ENCODE peak calls at places on chromosomes 3 and 15, in four cellular contexts. Q is endothelial cell, B is Caki2, R is fibroblast of the aortic adventitia. I is an unnamed sample.

GRCh38 chr3:10448544-10448943 is 56.8 kb downstream of the ATP2B2 start:
- DNase-seq in R (no peak), Q (no peak), B (no peak), I (no peak)

GRCh38 chr3:196207833-196208607 is 3.2 kb downstream of the ZDHHC19 start:
- DNase-seq in B (peak), Q (peak), R (no peak), I (no peak)

GRCh38 chr15:61634837-61635236 is 405.7 kb upstream of the RORA start:
- DNase-seq in R (no peak), Q (no peak), B (no peak), I (no peak)

GRCh38 chr15:73922186-73923151 is 3.8 kb upstream of the LOXL1 start:
- DNase-seq in R (peak), Q (no peak), B (no peak), I (no peak)

GRCh38 chr3:73805435-73805834 is 180.7 kb upstream of the PDZRN3 start:
- DNase-seq in Q (no peak), R (peak), B (no peak), I (no peak)

GRCh38 chr3:129519896-129520440 is 8.5 kb upstream of the RHO start:
- DNase-seq in B (no peak), R (no peak), Q (no peak), I (no peak)

GRCh38 chr3:56763233-56763632 is 38.5 kb downstream of the ARHGEF3 start:
- DNase-seq in B (no peak), Q (no peak), R (no peak), I (no peak)

GRCh38 chr15:77027111-77027696 is 32.3 kb downstream of the PSTPIP1 start:
- DNase-seq in R (no peak), B (no peak), Q (no peak), I (no peak)

GRCh38 chr3:66473637-66474036 is 27.2 kb downstream of the LRIG1 start:
- DNase-seq in Q (no peak), B (no peak), R (peak), I (no peak)

GRCh38 chr15:51132384-51133139 is 37.9 kb upstream of the TNFAIP8L3 start:
- DNase-seq in R (peak), Q (peak), B (peak), I (peak)

GRCh38 chr15:29064731-29065130 is 179.0 kb downstream of the APBA2 start:
- DNase-seq in B (no peak), R (no peak), Q (no peak), I (no peak)

GRCh38 chr15:70742928-70743327 is 20.4 kb downstream of the UACA start:
- DNase-seq in R (no peak), B (no peak), Q (no peak), I (no peak)

GRCh38 chr3:16222547-16222946 is 42.2 kb downstream of the DPH3 start:
- DNase-seq in Q (no peak), B (no peak), R (no peak), I (no peak)

GRCh38 chr3:58723197-58723596 is 56.6 kb upstream of the FAM3D start:
- DNase-seq in B (no peak), R (no peak), Q (no peak), I (no peak)

GRCh38 chr15:52111517-52112202 is 915 bp downstream of the BCL2L10 start:
- DNase-seq in Q (no peak), R (no peak), B (no peak), I (no peak)

GRCh38 chr3:51539291-51539891 is 872 bp downstream of the RAD54L2 start:
- DNase-seq in B (peak), R (peak), Q (peak), I (peak)

GRCh38 chr3:153130312-153130977 is 31.6 kb upstream of the RAP2B start:
- DNase-seq in Q (no peak), R (peak), B (peak), I (peak)

GRCh38 chr3:96813134-96813819 is 1.1 kb upstream of the EPHA6 start:
- DNase-seq in B (peak), Q (peak), R (peak), I (peak)

GRCh38 chr15:98826658-98827057 is 178.3 kb downstream of the IGF1R start:
- DNase-seq in B (no peak), Q (no peak), R (no peak), I (no peak)

GRCh38 chr3:170205302-170205701 is 16.9 kb upstream of the PRKCI start:
- DNase-seq in Q (no peak), R (peak), B (no peak), I (no peak)

GRCh38 chr15:85840079-85840801 is 45.5 kb upstream of the KLHL25 start:
- DNase-seq in B (peak), Q (peak), R (peak), I (peak)

GRCh38 chr3:49787182-49787464 is 781 bp upstream of the IP6K1 start:
- DNase-seq in B (no peak), R (no peak), Q (no peak), I (no peak)

GRCh38 chr3:9147215-9147895 is 102.1 kb downstream of the SRGAP3 start:
- DNase-seq in R (no peak), B (peak), Q (no peak), I (peak)

GRCh38 chr15:80873568-80873967 is 94.4 kb downstream of the CEMIP start:
- DNase-seq in Q (no peak), R (no peak), B (no peak), I (no peak)

GRCh38 chr15:32884136-32884535 is 166.3 kb downstream of the GREM1 start:
- DNase-seq in R (peak), B (no peak), Q (no peak), I (no peak)

GRCh38 chr3:183008799-183009198 is 28.5 kb upstream of the DCUN1D1 start:
- DNase-seq in R (no peak), Q (no peak), B (no peak), I (no peak)

GRCh38 chr15:35595656-35596055 is 49.7 kb upstream of the DPH6 start:
- DNase-seq in B (no peak), Q (no peak), R (peak), I (no peak)

GRCh38 chr3:32200490-32200889 is 38.0 kb upstream of the CMTM8 start:
- DNase-seq in R (peak), B (no peak), Q (no peak), I (no peak)

GRCh38 chr3:138180375-138181029 is 5.8 kb upstream of the DBR1 start:
- DNase-seq in B (peak), Q (no peak), R (peak), I (no peak)

GRCh38 chr15:68559342-68560310 is 19.2 kb upstream of the CORO2B start:
- DNase-seq in R (peak), Q (peak), B (peak), I (no peak)

GRCh38 chr15:52162260-52162659 is 28.9 kb downstream of the GNB5 start:
- DNase-seq in B (no peak), R (no peak), Q (no peak), I (no peak)

GRCh38 chr3:89571298-89571697 is 463.9 kb downstream of the EPHA3 start:
- DNase-seq in B (no peak), R (no peak), Q (no peak), I (no peak)

GRCh38 chr3:98839846-98840245 is 61.6 kb downstream of the DCBLD2 start:
- DNase-seq in Q (no peak), R (peak), B (no peak), I (no peak)

GRCh38 chr3:81545572-81545971 is 215.9 kb downstream of the GBE1 start:
- DNase-seq in Q (no peak), R (peak), B (no peak), I (no peak)

GRCh38 chr3:7710284-7710683 is 791.3 kb upstream of the LMCD1 start:
- DNase-seq in R (no peak), B (no peak), Q (no peak), I (no peak)

GRCh38 chr3:37443363-37444035 is 269.1 kb upstream of the LRRFIP2 start:
- DNase-seq in B (no peak), R (no peak), Q (no peak), I (no peak)